ENCODE peak calls at places on chromosomes 6 and 20, in four cellular contexts. L, W, O and Z are unnamed samples.

GRCh38 chr6:26318459-26319404 is 46.3 kb upstream of the BTN3A2 start:
- DNase-seq in L (no peak), W (no peak), O (no peak), Z (no peak)

GRCh38 chr20:59123011-59123676 is 40.5 kb upstream of the ZNF831 start:
- DNase-seq in L (no peak), W (no peak), O (peak), Z (no peak)

GRCh38 chr20:51462566-51463276 is 79.8 kb downstream of the NFATC2 start:
- DNase-seq in L (no peak), W (no peak), O (no peak), Z (no peak)

GRCh38 chr6:155171109-155171746 is 92.6 kb upstream of the CLDN20 start:
- DNase-seq in L (no peak), W (peak), O (peak), Z (peak)

GRCh38 chr20:9185511-9185910 is 116.6 kb downstream of the PLCB4 start:
- DNase-seq in L (no peak), W (no peak), O (no peak), Z (peak)

GRCh38 chr6:36383608-36384007 is 3.9 kb downstream of the ETV7 start:
- DNase-seq in L (no peak), W (no peak), O (no peak), Z (no peak)

GRCh38 chr6:52475307-52475706 is 55.2 kb downstream of the EFHC1 start:
- DNase-seq in L (no peak), W (no peak), O (no peak), Z (no peak)

GRCh38 chr6:82249381-82250253 is 2.1 kb upstream of the IBTK start:
- DNase-seq in L (no peak), W (no peak), O (no peak), Z (no peak)

GRCh38 chr6:150641398-150642139 is 41.9 kb downstream of the PLEKHG1 start:
- DNase-seq in L (no peak), W (no peak), O (no peak), Z (no peak)

GRCh38 chr6:11153447-11153846 is 41.9 kb upstream of the ERVFRD-1 start:
- DNase-seq in L (no peak), W (no peak), O (no peak), Z (no peak)

GRCh38 chr6:50520862-50521261 is 192.5 kb upstream of the TFAP2D start:
- DNase-seq in L (peak), W (no peak), O (no peak), Z (no peak)

GRCh38 chr6:156616495-156616894 is 160.7 kb upstream of the ARID1B start:
- DNase-seq in L (no peak), W (no peak), O (no peak), Z (no peak)

GRCh38 chr6:130927305-130927704 is 100.1 kb downstream of the SMLR1 start:
- DNase-seq in L (peak), W (no peak), O (no peak), Z (no peak)